ENCODE peak calls at places on chromosomes 11 and 22, in six cellular contexts. U is uterus; F is activated naive CD8-positive, alpha-beta T cell treated with anti-CD3 and anti-CD28 coated beads, Interleukin-2, amount 50 U/mL, for 24 hours; G is activated CD4-positive, alpha-beta T cell treated with anti-CD3 and anti-CD28 coated beads, Interleukin-2, amount 50 U/mL, for 1 hour; D is EH; N is CD8-positive, alpha-beta T cell. B is an unnamed sample.

GRCh38 chr11:118263109-118263508 is 988 bp downstream of the MPZL2 start:
- DNase-seq in U (no peak), F (no peak), G (no peak), D (no peak), N (no peak), B (no peak)

GRCh38 chr11:74686792-74687191 is 44.4 kb downstream of the CHRDL2 start:
- DNase-seq in U (peak), F (no peak), G (no peak), D (peak), N (no peak), B (no peak)

GRCh38 chr11:8814209-8814922 is 96.6 kb upstream of the AKIP1 start:
- DNase-seq in U (no peak), F (no peak), G (no peak), D (peak), N (no peak), B (no peak)

GRCh38 chr22:19631899-19632670 is 82.2 kb upstream of the SEPTIN5 start:
- DNase-seq in U (no peak), F (peak), G (no peak), D (peak), N (no peak), B (no peak)

GRCh38 chr22:23534201-23534850 is 45.8 kb downstream of the IGLL1 start:
- DNase-seq in U (no peak), F (no peak), G (no peak), D (no peak), N (no peak), B (no peak)

GRCh38 chr11:32173435-32173834 is 82.6 kb downstream of the RCN1 start:
- DNase-seq in U (peak), F (peak), G (peak), D (peak), N (no peak), B (no peak)

GRCh38 chr22:27719535-27720227 is 81.9 kb downstream of the MN1 start:
- DNase-seq in U (no peak), F (no peak), G (no peak), D (peak), N (no peak), B (peak)

GRCh38 chr11:65609236-65609635 is 4.8 kb downstream of the MAP3K11 start:
- DNase-seq in U (no peak), F (no peak), G (no peak), D (no peak), N (no peak), B (no peak)

GRCh38 chr11:130846606-130847005 is 69.7 kb downstream of the SNX19 start:
- DNase-seq in U (no peak), F (no peak), G (no peak), D (peak), N (no peak), B (no peak)

GRCh38 chr11:10318527-10318802 is 13.6 kb downstream of the ADM start:
- DNase-seq in U (no peak), F (no peak), G (no peak), D (no peak), N (no peak), B (no peak)

GRCh38 chr11:38937709-38938108 is 2339.7 kb upstream of the RAG2 start:
- DNase-seq in U (no peak), F (no peak), G (no peak), D (no peak), N (no peak), B (no peak)

GRCh38 chr22:37778370-37779009 is 29.2 kb upstream of the GCAT start:
- DNase-seq in U (no peak), F (no peak), G (no peak), D (no peak), N (no peak), B (no peak)

B was measured in GDM1.